ENCODE peak calls at places on chromosomes 5 and 9, in six cellular contexts. X is HepG2, N is GM12878, K is K562, M is GM12891, Y is H1. P is an unnamed sample.

GRCh38 chr5:77852514-77853352 is 76.6 kb upstream of the TBCA start:
- DNase-seq in X (no peak), N (peak), K (no peak), M (peak), Y (peak), P (peak)

GRCh38 chr5:143543358-143544255 is 140.1 kb upstream of the NR3C1 start:
- DNase-seq in X (peak), N (no peak), K (no peak), M (no peak), Y (no peak), P (no peak)

GRCh38 chr5:144002866-144003265 is 167.6 kb downstream of the YIPF5 start:
- DNase-seq in X (no peak), N (no peak), K (no peak), M (no peak), Y (no peak), P (no peak)

GRCh38 chr9:108687360-108687981 is 168.3 kb downstream of the ACTL7B start:
- DNase-seq in X (no peak), N (no peak), K (no peak), M (no peak), Y (no peak), P (no peak)

GRCh38 chr5:109041319-109041718 is 293.6 kb downstream of the FER start:
- DNase-seq in X (no peak), N (no peak), K (no peak), M (no peak), Y (no peak), P (no peak)

GRCh38 chr9:120464857-120465421 is 115.0 kb downstream of the CDK5RAP2 start:
- DNase-seq in X (no peak), N (no peak), K (no peak), M (no peak), Y (no peak), P (no peak)

GRCh38 chr5:168529361-168530234 is 493 bp downstream of the FBLL1 start:
- DNase-seq in X (no peak), N (no peak), K (no peak), M (no peak), Y (no peak), P (no peak)

GRCh38 chr9:111034573-111035539 is 3.4 kb downstream of the LPAR1 start:
- DNase-seq in X (no peak), N (no peak), K (no peak), M (no peak), Y (no peak), P (no peak)

GRCh38 chr9:3238241-3238640 is 287.6 kb downstream of the RFX3 start:
- DNase-seq in X (peak), N (no peak), K (no peak), M (no peak), Y (no peak), P (no peak)

GRCh38 chr5:139711852-139712171 is 63.7 kb downstream of the CXXC5 start:
- DNase-seq in X (no peak), N (no peak), K (no peak), M (no peak), Y (no peak), P (no peak)

GRCh38 chr5:72108200-72109050 is 1.1 kb downstream of the MAP1B start:
- DNase-seq in X (peak), N (no peak), K (peak), M (peak), Y (no peak), P (peak)

GRCh38 chr5:101535626-101536025 is 632.5 kb upstream of the ST8SIA4 start:
- DNase-seq in X (no peak), N (no peak), K (no peak), M (no peak), Y (no peak), P (no peak)

GRCh38 chr9:134057751-134058701 is 9.8 kb downstream of the BRD3 start:
- DNase-seq in X (peak), N (no peak), K (no peak), M (peak), Y (no peak), P (peak)

GRCh38 chr9:61669352-61669751 is 479.5 kb downstream of the SPATA31A7 start:
- DNase-seq in X (no peak), N (no peak), K (no peak), M (no peak), Y (no peak), P (no peak)

GRCh38 chr9:137138058-137138697 is 776 bp upstream of the GRIN1 start:
- DNase-seq in X (no peak), N (no peak), K (peak), M (no peak), Y (no peak), P (peak)

GRCh38 chr5:171897231-171897630 is 109.2 kb downstream of the FBXW11 start:
- DNase-seq in X (no peak), N (no peak), K (no peak), M (no peak), Y (no peak), P (no peak)

GRCh38 chr5:1516615-1517601 is 6.9 kb downstream of the LPCAT1 start:
- DNase-seq in X (peak), N (no peak), K (no peak), M (no peak), Y (no peak), P (no peak)

GRCh38 chr9:77899679-77900354 is 131.8 kb downstream of the GNAQ start:
- DNase-seq in X (no peak), N (no peak), K (no peak), M (no peak), Y (no peak), P (no peak)
- TF ChIP-seq TAF1 in X (no peak), N (no peak), K (no peak), M (no peak), Y (no peak), P (no peak)

GRCh38 chr5:120344181-120344580 is 119.9 kb upstream of the PRR16 start:
- DNase-seq in X (no peak), N (no peak), K (no peak), M (no peak), Y (no peak), P (no peak)

GRCh38 chr5:120345947-120346346 is 118.2 kb upstream of the PRR16 start:
- DNase-seq in X (no peak), N (no peak), K (peak), M (no peak), Y (no peak), P (no peak)
- TF ChIP-seq POLR2A in X (no peak), N (no peak), K (no peak), M (no peak), Y (no peak), P (no peak)

DNA sequence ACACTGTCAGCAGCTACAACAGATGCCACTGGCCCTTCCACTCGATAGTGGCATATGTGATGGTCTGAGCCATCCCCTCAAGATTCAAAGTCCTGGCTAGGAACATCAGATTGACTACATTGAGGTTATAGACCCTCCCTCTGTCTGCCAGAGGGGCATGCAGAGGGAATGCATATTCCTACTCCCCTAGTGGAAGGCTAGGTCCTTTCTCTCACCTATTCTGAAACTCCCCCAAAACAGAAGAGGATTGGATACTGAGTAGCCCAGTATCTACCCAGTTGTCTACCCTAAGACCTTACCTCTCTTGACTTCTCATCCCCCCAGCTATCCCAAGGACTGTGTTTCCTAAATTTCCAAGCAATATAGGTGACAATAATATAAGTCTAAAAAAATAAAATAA is 78.5 kb upstream of the PDE4D start:
- DNase-seq in X (no peak), N (no peak), K (no peak), M (no peak), Y (no peak), P (no peak)
- TF ChIP-seq TAF1 in X (no peak), N (no peak), K (no peak), M (no peak), Y (no peak), P (no peak)

DNA sequence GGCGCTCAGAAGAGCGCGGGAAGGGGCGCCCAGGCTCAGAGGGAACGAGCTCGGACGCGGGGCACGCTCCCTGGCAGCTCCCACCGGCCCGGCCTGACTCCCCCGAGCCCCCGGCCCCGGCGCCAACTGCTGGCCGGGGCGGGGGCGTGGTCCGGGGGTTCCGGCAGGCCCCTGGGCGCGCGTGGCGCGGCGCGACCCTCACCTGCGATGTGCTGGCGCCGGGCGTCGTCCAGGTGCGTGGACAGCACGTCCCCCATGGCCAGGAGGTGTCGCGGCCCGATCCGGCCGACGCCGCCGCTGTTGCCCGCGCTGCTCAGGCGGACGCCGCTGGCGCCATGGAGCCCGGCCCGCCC is 43.5 kb upstream of the STXBP1 start:
- DNase-seq in X (no peak), N (no peak), K (no peak), M (no peak), Y (no peak), P (no peak)
- TF ChIP-seq POLR2A in X (no peak), N (no peak), K (no peak), M (no peak), Y (no peak), P (no peak)

GRCh38 chr5:180194410-180195345 is 14.3 kb downstream of the RASGEF1C start:
- DNase-seq in X (no peak), N (no peak), K (no peak), M (no peak), Y (no peak), P (no peak)
- TF ChIP-seq TAF1 in X (no peak), N (no peak), K (no peak), M (no peak), Y (no peak), P (no peak)

GRCh38 chr9:35660966-35661413 is 2.9 kb downstream of the CCDC107 start:
- DNase-seq in X (peak), N (no peak), K (no peak), M (no peak), Y (no peak), P (no peak)
- TF ChIP-seq POLR2A in X (no peak), N (peak), K (no peak), M (no peak), Y (no peak), P (no peak)

P was measured in GM12892.